ENCODE peak calls at places on chromosomes 11 and 22, in four cellular contexts. One of them, this sample, is unnamed.

GRCh38 chr22:47595122-47595521 is 832.7 kb downstream of the TBC1D22A start:
- DNase-seq in HCT116: no peak
- DNase-seq in heart right ventricle: no peak
- DNase-seq in Calu3: no peak
- DNase-seq in this sample: no peak

GRCh38 chr11:77596626-77597025 is 6.9 kb downstream of the AQP11 start:
- DNase-seq in heart right ventricle: no peak
- DNase-seq in Calu3: no peak
- DNase-seq in HCT116: no peak
- DNase-seq in this sample: no peak

GRCh38 chr11:80967649-80968048 is 1526.8 kb upstream of the TENM4 start:
- DNase-seq in Calu3: no peak
- DNase-seq in HCT116: no peak
- DNase-seq in heart right ventricle: no peak
- DNase-seq in this sample: no peak

GRCh38 chr11:12043221-12043620 is 34.8 kb upstream of the DKK3 start:
- DNase-seq in heart right ventricle: no peak
- DNase-seq in Calu3: no peak
- DNase-seq in HCT116: no peak
- DNase-seq in this sample: no peak

GRCh38 chr11:9851366-9851765 is 187.5 kb downstream of the SWAP70 start:
- DNase-seq in Calu3: no peak
- DNase-seq in heart right ventricle: no peak
- DNase-seq in HCT116: no peak
- DNase-seq in this sample: no peak

GRCh38 chr11:79922641-79923040 is 481.8 kb upstream of the TENM4 start:
- DNase-seq in Calu3: no peak
- DNase-seq in HCT116: no peak
- DNase-seq in heart right ventricle: no peak
- DNase-seq in this sample: no peak

GRCh38 chr11:133081020-133081419 is 451.3 kb downstream of the OPCML start:
- DNase-seq in heart right ventricle: no peak
- DNase-seq in HCT116: no peak
- DNase-seq in Calu3: no peak
- DNase-seq in this sample: no peak

GRCh38 chr22:40325315-40325714 is 21.0 kb upstream of the ADSL start:
- DNase-seq in Calu3: no peak
- DNase-seq in HCT116: no peak
- DNase-seq in heart right ventricle: no peak
- DNase-seq in this sample: no peak

GRCh38 chr11:12963789-12964536 is 45.2 kb upstream of the RASSF10 start:
- DNase-seq in Calu3: peak
- DNase-seq in heart right ventricle: peak
- DNase-seq in HCT116: peak
- DNase-seq in this sample: peak

GRCh38 chr11:110529043-110529442 is 99.3 kb downstream of the FDX1 start:
- DNase-seq in Calu3: peak
- DNase-seq in HCT116: peak
- DNase-seq in heart right ventricle: no peak
- DNase-seq in this sample: no peak

GRCh38 chr22:42432020-42432596 is at the start of gene NFAM1:
- DNase-seq in Calu3: no peak
- DNase-seq in heart right ventricle: no peak
- DNase-seq in HCT116: no peak
- DNase-seq in this sample: no peak

GRCh38 chr11:127042445-127042844 is 41.9 kb upstream of the KIRREL3 start:
- DNase-seq in HCT116: no peak
- DNase-seq in Calu3: no peak
- DNase-seq in heart right ventricle: no peak
- DNase-seq in this sample: no peak

GRCh38 chr22:35995772-35996171 is 32.9 kb downstream of the RBFOX2 start:
- DNase-seq in heart right ventricle: peak
- DNase-seq in Calu3: no peak
- DNase-seq in HCT116: no peak
- DNase-seq in this sample: peak

GRCh38 chr11:45641961-45642360 is 23.5 kb downstream of the CHST1 start:
- DNase-seq in HCT116: no peak
- DNase-seq in heart right ventricle: no peak
- DNase-seq in Calu3: no peak
- DNase-seq in this sample: no peak

GRCh38 chr22:20066617-20067383 is 13.2 kb upstream of the DGCR8 start:
- DNase-seq in HCT116: no peak
- DNase-seq in heart right ventricle: no peak
- DNase-seq in Calu3: no peak
- DNase-seq in this sample: no peak

GRCh38 chr22:44963832-44964721 is 45.7 kb downstream of the PHF21B start:
- DNase-seq in heart right ventricle: no peak
- DNase-seq in HCT116: no peak
- DNase-seq in Calu3: no peak
- DNase-seq in this sample: no peak

GRCh38 chr11:61000426-61000825 is 28.9 kb downstream of the CD6 start:
- DNase-seq in HCT116: no peak
- DNase-seq in Calu3: no peak
- DNase-seq in heart right ventricle: no peak
- DNase-seq in this sample: no peak

GRCh38 chr11:47004595-47005033 is 68.1 kb downstream of the CSTPP1 start:
- DNase-seq in Calu3: peak
- DNase-seq in HCT116: no peak
- DNase-seq in heart right ventricle: peak
- DNase-seq in this sample: peak

GRCh38 chr11:17894929-17895658 is 117.8 kb downstream of the SERGEF start:
- DNase-seq in heart right ventricle: peak
- DNase-seq in Calu3: no peak
- DNase-seq in HCT116: no peak
- DNase-seq in this sample: peak

GRCh38 chr11:134572741-134573675 is 161.0 kb upstream of the B3GAT1 start:
- DNase-seq in Calu3: no peak
- DNase-seq in HCT116: no peak
- DNase-seq in heart right ventricle: no peak
- DNase-seq in this sample: no peak

GRCh38 chr11:134004406-134005197 is 47.8 kb upstream of the IGSF9B start:
- DNase-seq in Calu3: no peak
- DNase-seq in HCT116: no peak
- DNase-seq in heart right ventricle: peak
- DNase-seq in this sample: no peak

GRCh38 chr22:47445212-47445611 is 682.8 kb downstream of the TBC1D22A start:
- DNase-seq in HCT116: no peak
- DNase-seq in heart right ventricle: no peak
- DNase-seq in Calu3: no peak
- DNase-seq in this sample: no peak

GRCh38 chr22:46878549-46878948 is 116.1 kb downstream of the TBC1D22A start:
- DNase-seq in HCT116: no peak
- DNase-seq in heart right ventricle: no peak
- DNase-seq in Calu3: no peak
- DNase-seq in this sample: no peak

GRCh38 chr11:24142062-24142461 is 354.8 kb upstream of the LUZP2 start:
- DNase-seq in HCT116: no peak
- DNase-seq in heart right ventricle: no peak
- DNase-seq in Calu3: no peak
- DNase-seq in this sample: no peak

GRCh38 chr11:57310630-57311086 is 14.1 kb downstream of the TNKS1BP1 start:
- DNase-seq in Calu3: peak
- DNase-seq in heart right ventricle: no peak
- DNase-seq in HCT116: no peak
- DNase-seq in this sample: no peak

GRCh38 chr11:65454696-65455456 is 32.3 kb downstream of the NEAT1 start:
- DNase-seq in Calu3: peak
- DNase-seq in HCT116: peak
- DNase-seq in heart right ventricle: peak
- DNase-seq in this sample: no peak
- TF ChIP-seq CTCF in Calu3: no peak
- TF ChIP-seq CTCF in HCT116: no peak
- TF ChIP-seq CTCF in heart right ventricle: no peak
- TF ChIP-seq CTCF in this sample: peak

GRCh38 chr11:58562375-58562800 is 13.3 kb downstream of the LPXN start:
- DNase-seq in heart right ventricle: no peak
- DNase-seq in Calu3: no peak
- DNase-seq in HCT116: no peak
- DNase-seq in this sample: no peak

GRCh38 chr11:58564226-58564625 is 11.4 kb downstream of the LPXN start:
- DNase-seq in HCT116: no peak
- DNase-seq in heart right ventricle: no peak
- DNase-seq in Calu3: no peak
- DNase-seq in this sample: no peak

GRCh38 chr11:58573451-58574104 is 2.1 kb downstream of the LPXN start:
- DNase-seq in Calu3: peak
- DNase-seq in HCT116: no peak
- DNase-seq in heart right ventricle: peak
- DNase-seq in this sample: no peak

GRCh38 chr11:58567889-58568512 is 7.7 kb downstream of the LPXN start:
- DNase-seq in HCT116: peak
- DNase-seq in heart right ventricle: peak
- DNase-seq in Calu3: peak
- DNase-seq in this sample: peak
- TF ChIP-seq CTCF in HCT116: peak
- TF ChIP-seq CTCF in heart right ventricle: peak
- TF ChIP-seq CTCF in Calu3: peak
- TF ChIP-seq CTCF in this sample: peak

GRCh38 chr11:35362571-35362980 is 56.8 kb downstream of the SLC1A2 start:
- DNase-seq in heart right ventricle: no peak
- DNase-seq in HCT116: no peak
- DNase-seq in Calu3: no peak
- DNase-seq in this sample: peak
- TF ChIP-seq CTCF in heart right ventricle: no peak
- TF ChIP-seq CTCF in HCT116: no peak
- TF ChIP-seq CTCF in Calu3: no peak
- TF ChIP-seq CTCF in this sample: peak

DNA sequence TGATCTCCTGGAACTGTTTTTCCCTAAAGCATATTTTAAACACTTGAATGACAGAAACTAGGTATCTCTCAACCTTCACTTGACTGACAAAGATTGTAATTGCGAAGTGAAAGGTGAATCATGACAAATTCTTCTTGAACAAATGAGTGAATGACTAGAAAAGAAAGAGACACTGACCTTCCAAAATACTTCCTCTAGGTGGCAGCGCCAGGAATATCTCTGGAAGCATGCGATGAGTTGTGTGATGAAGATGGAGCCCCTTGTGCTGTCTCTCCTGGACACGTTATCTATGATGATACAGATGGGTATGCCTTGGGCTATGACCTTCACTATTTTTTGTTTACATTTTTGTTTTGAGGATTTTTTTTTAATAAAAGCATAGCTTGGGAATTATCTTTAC is 7.0 kb upstream of the CASP12 start:
- DNase-seq in HCT116: peak
- DNase-seq in Calu3: no peak
- DNase-seq in heart right ventricle: no peak
- DNase-seq in this sample: no peak
- TF ChIP-seq CTCF in HCT116: peak
- TF ChIP-seq CTCF in Calu3: no peak
- TF ChIP-seq CTCF in heart right ventricle: no peak
- TF ChIP-seq CTCF in this sample: peak

GRCh38 chr11:65645710-65646109 is 7.8 kb downstream of the SIPA1 start:
- DNase-seq in heart right ventricle: no peak
- DNase-seq in HCT116: no peak
- DNase-seq in Calu3: no peak
- DNase-seq in this sample: no peak
- TF ChIP-seq CTCF in heart right ventricle: no peak
- TF ChIP-seq CTCF in HCT116: no peak
- TF ChIP-seq CTCF in Calu3: no peak
- TF ChIP-seq CTCF in this sample: no peak

GRCh38 chr11:15816996-15817395 is 539.4 kb downstream of the SOX6 start:
- DNase-seq in HCT116: no peak
- DNase-seq in heart right ventricle: no peak
- DNase-seq in Calu3: no peak
- DNase-seq in this sample: no peak
- TF ChIP-seq CTCF in HCT116: no peak
- TF ChIP-seq CTCF in heart right ventricle: no peak
- TF ChIP-seq CTCF in Calu3: no peak
- TF ChIP-seq CTCF in this sample: no peak

GRCh38 chr22:22348815-22349454 is 104.3 kb downstream of the VPREB1 start:
- DNase-seq in Calu3: no peak
- DNase-seq in HCT116: no peak
- DNase-seq in heart right ventricle: no peak
- DNase-seq in this sample: no peak

GRCh38 chr22:22346401-22347107 is 102.0 kb downstream of the VPREB1 start:
- DNase-seq in HCT116: no peak
- DNase-seq in heart right ventricle: no peak
- DNase-seq in Calu3: no peak
- DNase-seq in this sample: no peak

GRCh38 chr22:22345781-22346180 is 101.2 kb downstream of the VPREB1 start:
- DNase-seq in heart right ventricle: no peak
- DNase-seq in HCT116: no peak
- DNase-seq in Calu3: no peak
- DNase-seq in this sample: no peak

GRCh38 chr22:22349455-22349836 is 104.9 kb downstream of the VPREB1 start:
- DNase-seq in Calu3: no peak
- DNase-seq in HCT116: no peak
- DNase-seq in heart right ventricle: no peak
- DNase-seq in this sample: no peak

GRCh38 chr22:22348127-22348814 is 103.7 kb downstream of the VPREB1 start:
- DNase-seq in HCT116: peak
- DNase-seq in Calu3: peak
- DNase-seq in heart right ventricle: no peak
- DNase-seq in this sample: no peak
- TF ChIP-seq CTCF in HCT116: peak
- TF ChIP-seq CTCF in Calu3: no peak
- TF ChIP-seq CTCF in heart right ventricle: no peak
- TF ChIP-seq CTCF in this sample: no peak

DNA sequence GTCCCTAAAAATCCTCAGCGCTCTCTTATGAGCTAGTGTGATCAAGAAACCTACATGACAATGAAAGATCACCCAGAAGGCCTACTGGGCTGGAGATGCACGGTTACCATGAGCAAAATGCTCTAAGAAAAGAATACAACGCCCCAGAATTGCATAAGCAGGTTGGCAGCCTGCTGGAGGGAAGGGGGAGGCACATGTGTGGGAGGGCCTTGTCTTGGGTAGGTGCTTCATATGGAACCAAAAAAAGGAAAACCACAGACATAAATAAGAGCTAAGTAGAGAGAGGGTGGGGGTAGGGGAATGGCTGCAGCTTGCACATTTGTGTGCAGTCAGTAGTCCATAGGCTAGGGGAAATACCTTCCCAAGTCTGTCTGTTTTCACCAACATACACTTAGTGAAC is 2.8 kb downstream of the SIAE start:
- DNase-seq in HCT116: no peak
- DNase-seq in heart right ventricle: no peak
- DNase-seq in Calu3: no peak
- DNase-seq in this sample: no peak
- TF ChIP-seq CTCF in HCT116: no peak
- TF ChIP-seq CTCF in heart right ventricle: no peak
- TF ChIP-seq CTCF in Calu3: no peak
- TF ChIP-seq CTCF in this sample: no peak

GRCh38 chr11:69211540-69212120 is 55.9 kb downstream of the SMIM38 start:
- DNase-seq in Calu3: no peak
- DNase-seq in HCT116: no peak
- DNase-seq in heart right ventricle: no peak
- DNase-seq in this sample: no peak

GRCh38 chr11:69213964-69214363 is 58.2 kb downstream of the SMIM38 start:
- DNase-seq in heart right ventricle: no peak
- DNase-seq in Calu3: no peak
- DNase-seq in HCT116: no peak
- DNase-seq in this sample: no peak

GRCh38 chr11:69210660-69211035 is 54.9 kb downstream of the SMIM38 start:
- DNase-seq in Calu3: no peak
- DNase-seq in heart right ventricle: no peak
- DNase-seq in HCT116: no peak
- DNase-seq in this sample: no peak

GRCh38 chr11:69213315-69213714 is 57.6 kb downstream of the SMIM38 start:
- DNase-seq in Calu3: no peak
- DNase-seq in HCT116: no peak
- DNase-seq in heart right ventricle: no peak
- DNase-seq in this sample: no peak

GRCh38 chr11:69212121-69213110 is 56.7 kb downstream of the SMIM38 start:
- DNase-seq in heart right ventricle: no peak
- DNase-seq in Calu3: no peak
- DNase-seq in HCT116: no peak
- DNase-seq in this sample: no peak
- TF ChIP-seq CTCF in heart right ventricle: no peak
- TF ChIP-seq CTCF in Calu3: no peak
- TF ChIP-seq CTCF in HCT116: peak
- TF ChIP-seq CTCF in this sample: no peak